ENCODE peak calls at places on chromosome 22, in six cellular contexts. One of them, this sample, is unnamed.

GRCh38 chr22:46165975-46166374 is 15.6 kb downstream of the PPARA start:
- DNase-seq in upper lobe of right lung: no peak
- DNase-seq in A549: no peak
- DNase-seq in MM.1S: no peak
- DNase-seq in coronary artery: no peak
- DNase-seq in AG04450: no peak
- DNase-seq in this sample: no peak

GRCh38 chr22:39926175-39927152 is 25.6 kb downstream of the GRAP2 start:
- DNase-seq in upper lobe of right lung: no peak
- DNase-seq in A549: no peak
- DNase-seq in MM.1S: no peak
- DNase-seq in coronary artery: no peak
- DNase-seq in AG04450: no peak
- DNase-seq in this sample: peak

GRCh38 chr22:28903080-28903479 is 19.7 kb downstream of the ZNRF3 start:
- DNase-seq in upper lobe of right lung: no peak
- DNase-seq in A549: no peak
- DNase-seq in MM.1S: no peak
- DNase-seq in coronary artery: no peak
- DNase-seq in AG04450: no peak
- DNase-seq in this sample: no peak

GRCh38 chr22:40256501-40256900 is 78.8 kb downstream of the TNRC6B start:
- DNase-seq in upper lobe of right lung: no peak
- DNase-seq in A549: no peak
- DNase-seq in MM.1S: no peak
- DNase-seq in coronary artery: no peak
- DNase-seq in AG04450: no peak
- DNase-seq in this sample: no peak

GRCh38 chr22:27620367-27621154 is 181.0 kb downstream of the MN1 start:
- DNase-seq in upper lobe of right lung: no peak
- DNase-seq in A549: no peak
- DNase-seq in MM.1S: no peak
- DNase-seq in coronary artery: no peak
- DNase-seq in AG04450: no peak
- DNase-seq in this sample: no peak

GRCh38 chr22:31561238-31561887 is 65.0 kb downstream of the SFI1 start:
- DNase-seq in upper lobe of right lung: peak
- DNase-seq in A549: peak
- DNase-seq in MM.1S: peak
- DNase-seq in coronary artery: peak
- DNase-seq in AG04450: peak
- DNase-seq in this sample: peak

GRCh38 chr22:24474649-24475048 is 20.5 kb upstream of the UPB1 start:
- DNase-seq in upper lobe of right lung: no peak
- DNase-seq in A549: no peak
- DNase-seq in MM.1S: no peak
- DNase-seq in coronary artery: no peak
- DNase-seq in AG04450: no peak
- DNase-seq in this sample: no peak

GRCh38 chr22:20420157-20420842 is 17.3 kb downstream of the SCARF2 start:
- DNase-seq in upper lobe of right lung: peak
- DNase-seq in A549: no peak
- DNase-seq in MM.1S: no peak
- DNase-seq in coronary artery: peak
- DNase-seq in AG04450: no peak
- DNase-seq in this sample: no peak

GRCh38 chr22:46201059-46201757 is 48.9 kb downstream of the CDPF1 start:
- DNase-seq in upper lobe of right lung: no peak
- DNase-seq in A549: no peak
- DNase-seq in MM.1S: no peak
- DNase-seq in coronary artery: no peak
- DNase-seq in AG04450: no peak
- DNase-seq in this sample: no peak

GRCh38 chr22:45597460-45598192 is 74.0 kb upstream of the ATXN10 start:
- DNase-seq in upper lobe of right lung: no peak
- DNase-seq in A549: no peak
- DNase-seq in MM.1S: no peak
- DNase-seq in coronary artery: no peak
- DNase-seq in AG04450: no peak
- DNase-seq in this sample: no peak

GRCh38 chr22:31098633-31099110 is 8.7 kb downstream of the SELENOM start:
- DNase-seq in upper lobe of right lung: no peak
- DNase-seq in A549: no peak
- DNase-seq in MM.1S: no peak
- DNase-seq in coronary artery: peak
- DNase-seq in AG04450: no peak
- DNase-seq in this sample: no peak

GRCh38 chr22:23364389-23364788 is 184.1 kb downstream of the BCR start:
- DNase-seq in upper lobe of right lung: no peak
- DNase-seq in A549: no peak
- DNase-seq in MM.1S: no peak
- DNase-seq in coronary artery: no peak
- DNase-seq in AG04450: no peak
- DNase-seq in this sample: no peak

GRCh38 chr22:30266445-30267381 is at the start of gene OSM:
- DNase-seq in upper lobe of right lung: peak
- DNase-seq in A549: no peak
- DNase-seq in MM.1S: no peak
- DNase-seq in coronary artery: no peak
- DNase-seq in AG04450: no peak
- DNase-seq in this sample: peak

GRCh38 chr22:31631381-31631780 is 30.6 kb downstream of the PISD start:
- DNase-seq in upper lobe of right lung: no peak
- DNase-seq in A549: no peak
- DNase-seq in MM.1S: no peak
- DNase-seq in coronary artery: no peak
- DNase-seq in AG04450: no peak
- DNase-seq in this sample: no peak

GRCh38 chr22:25736378-25737011 is 5.5 kb upstream of the MYO18B start:
- DNase-seq in upper lobe of right lung: no peak
- DNase-seq in A549: no peak
- DNase-seq in MM.1S: no peak
- DNase-seq in coronary artery: no peak
- DNase-seq in AG04450: no peak
- DNase-seq in this sample: peak

GRCh38 chr22:23222033-23222840 is 41.9 kb downstream of the BCR start:
- DNase-seq in upper lobe of right lung: no peak
- DNase-seq in A549: no peak
- DNase-seq in MM.1S: no peak
- DNase-seq in coronary artery: no peak
- DNase-seq in AG04450: no peak
- DNase-seq in this sample: peak

GRCh38 chr22:36328635-36329216 is 59.0 kb downstream of the MYH9 start:
- DNase-seq in upper lobe of right lung: no peak
- DNase-seq in A549: peak
- DNase-seq in MM.1S: no peak
- DNase-seq in coronary artery: no peak
- DNase-seq in AG04450: peak
- DNase-seq in this sample: no peak

GRCh38 chr22:29706493-29706892 is 13.3 kb upstream of the CABP7 start:
- DNase-seq in upper lobe of right lung: no peak
- DNase-seq in A549: no peak
- DNase-seq in MM.1S: no peak
- DNase-seq in coronary artery: no peak
- DNase-seq in AG04450: no peak
- DNase-seq in this sample: no peak

GRCh38 chr22:31212783-31213626 is 907 bp downstream of the LIMK2 start:
- DNase-seq in upper lobe of right lung: no peak
- DNase-seq in A549: no peak
- DNase-seq in MM.1S: no peak
- DNase-seq in coronary artery: no peak
- DNase-seq in AG04450: no peak
- DNase-seq in this sample: no peak

GRCh38 chr22:46104881-46105493 is 45.3 kb upstream of the PPARA start:
- DNase-seq in upper lobe of right lung: no peak
- DNase-seq in A549: no peak
- DNase-seq in MM.1S: no peak
- DNase-seq in coronary artery: no peak
- DNase-seq in AG04450: no peak
- DNase-seq in this sample: no peak

GRCh38 chr22:25849514-25849913 is 107.5 kb downstream of the MYO18B start:
- DNase-seq in upper lobe of right lung: no peak
- DNase-seq in A549: no peak
- DNase-seq in MM.1S: no peak
- DNase-seq in coronary artery: peak
- DNase-seq in AG04450: no peak
- DNase-seq in this sample: no peak

GRCh38 chr22:49966716-49967332 is 6.3 kb downstream of the PIM3 start:
- DNase-seq in upper lobe of right lung: peak
- DNase-seq in A549: no peak
- DNase-seq in MM.1S: no peak
- DNase-seq in coronary artery: peak
- DNase-seq in AG04450: no peak
- DNase-seq in this sample: no peak

GRCh38 chr22:49968831-49969661 is 8.5 kb downstream of the PIM3 start:
- DNase-seq in upper lobe of right lung: peak
- DNase-seq in A549: no peak
- DNase-seq in MM.1S: peak
- DNase-seq in coronary artery: peak
- DNase-seq in AG04450: no peak
- DNase-seq in this sample: no peak

GRCh38 chr22:49968313-49968830 is 7.8 kb downstream of the PIM3 start:
- DNase-seq in upper lobe of right lung: peak
- DNase-seq in A549: no peak
- DNase-seq in MM.1S: peak
- DNase-seq in coronary artery: peak
- DNase-seq in AG04450: no peak
- DNase-seq in this sample: no peak

GRCh38 chr22:49966041-49966715 is 5.6 kb downstream of the PIM3 start:
- DNase-seq in upper lobe of right lung: peak
- DNase-seq in A549: no peak
- DNase-seq in MM.1S: peak
- DNase-seq in coronary artery: peak
- DNase-seq in AG04450: no peak
- DNase-seq in this sample: no peak

GRCh38 chr22:49967333-49968241 is 7.0 kb downstream of the PIM3 start:
- DNase-seq in upper lobe of right lung: peak
- DNase-seq in A549: no peak
- DNase-seq in MM.1S: peak
- DNase-seq in coronary artery: peak
- DNase-seq in AG04450: no peak
- DNase-seq in this sample: no peak
- H3K4me3 ChIP-seq in upper lobe of right lung: peak
- H3K4me3 ChIP-seq in A549: no peak
- H3K4me3 ChIP-seq in MM.1S: no peak
- H3K4me3 ChIP-seq in coronary artery: peak
- H3K4me3 ChIP-seq in AG04450: no peak
- H3K4me3 ChIP-seq in this sample: no peak

DNA sequence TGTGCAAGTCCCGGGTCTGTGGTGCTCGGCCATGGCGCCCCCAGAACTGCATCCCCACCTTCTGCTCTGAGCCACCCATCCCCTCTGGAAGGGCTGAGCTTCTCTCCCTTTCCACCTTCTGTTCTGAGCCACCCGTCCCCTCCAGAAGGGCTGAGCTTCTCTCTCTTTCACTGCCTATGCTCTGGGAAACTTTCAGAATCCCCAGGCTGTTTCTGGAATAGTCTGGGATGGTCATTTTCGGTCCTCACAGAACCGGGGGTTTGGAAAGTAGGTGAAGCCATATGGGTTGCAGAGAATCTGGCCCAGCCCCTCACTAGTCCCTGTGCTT is 3.4 kb upstream of the BID start:
- DNase-seq in upper lobe of right lung: no peak
- DNase-seq in A549: no peak
- DNase-seq in MM.1S: no peak
- DNase-seq in coronary artery: no peak
- DNase-seq in AG04450: no peak
- DNase-seq in this sample: no peak
- H3K4me3 ChIP-seq in upper lobe of right lung: peak
- H3K4me3 ChIP-seq in A549: no peak
- H3K4me3 ChIP-seq in MM.1S: peak
- H3K4me3 ChIP-seq in coronary artery: peak
- H3K4me3 ChIP-seq in AG04450: no peak
- H3K4me3 ChIP-seq in this sample: peak

DNA sequence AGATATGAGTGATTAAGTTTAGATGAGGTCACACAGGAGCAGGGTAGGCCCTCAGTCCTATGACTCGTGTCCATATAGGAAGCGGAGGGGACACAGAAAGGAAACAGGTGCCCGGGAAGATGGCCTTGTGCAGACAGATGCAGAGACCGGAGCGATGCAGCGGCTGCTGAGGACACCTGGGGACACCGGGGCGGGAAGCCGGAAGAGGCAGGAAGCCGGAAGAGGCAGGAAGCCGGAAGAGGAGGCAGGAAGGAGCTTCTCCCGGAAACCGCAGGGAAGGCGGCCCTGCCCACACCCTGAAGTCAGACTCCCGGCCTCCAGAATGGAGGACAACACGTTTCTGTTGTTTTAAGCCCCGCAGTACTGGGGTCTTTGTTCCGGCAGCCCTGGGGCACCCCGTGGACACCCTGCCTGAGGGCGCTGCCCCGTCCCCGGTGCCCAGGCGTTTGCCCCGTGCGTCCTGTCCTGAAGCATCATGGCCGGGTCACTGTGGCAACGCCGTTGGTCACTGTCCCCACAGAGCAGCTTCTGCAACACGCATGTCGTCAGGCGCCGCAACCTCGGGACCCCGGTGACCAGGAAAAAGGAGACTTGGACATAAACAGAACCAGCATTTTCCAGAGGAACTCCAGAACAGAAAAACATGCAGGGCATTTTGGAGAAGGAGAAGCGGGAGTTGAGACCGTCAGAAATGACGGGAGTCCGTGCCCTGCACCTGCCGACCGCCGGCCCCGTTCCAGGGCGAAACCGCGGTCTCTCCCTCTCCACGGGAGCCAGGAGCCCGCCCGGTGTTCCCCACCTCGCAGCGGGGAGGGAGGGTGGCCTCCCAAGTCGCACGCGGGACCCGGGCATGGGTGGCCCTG is 103.4 kb downstream of the BRD1 start:
- DNase-seq in upper lobe of right lung: peak
- DNase-seq in A549: no peak
- DNase-seq in MM.1S: no peak
- DNase-seq in coronary artery: no peak
- DNase-seq in AG04450: no peak
- DNase-seq in this sample: peak
- H3K4me3 ChIP-seq in upper lobe of right lung: peak
- H3K4me3 ChIP-seq in A549: peak
- H3K4me3 ChIP-seq in MM.1S: peak
- H3K4me3 ChIP-seq in coronary artery: peak
- H3K4me3 ChIP-seq in AG04450: no peak
- H3K4me3 ChIP-seq in this sample: peak

DNA sequence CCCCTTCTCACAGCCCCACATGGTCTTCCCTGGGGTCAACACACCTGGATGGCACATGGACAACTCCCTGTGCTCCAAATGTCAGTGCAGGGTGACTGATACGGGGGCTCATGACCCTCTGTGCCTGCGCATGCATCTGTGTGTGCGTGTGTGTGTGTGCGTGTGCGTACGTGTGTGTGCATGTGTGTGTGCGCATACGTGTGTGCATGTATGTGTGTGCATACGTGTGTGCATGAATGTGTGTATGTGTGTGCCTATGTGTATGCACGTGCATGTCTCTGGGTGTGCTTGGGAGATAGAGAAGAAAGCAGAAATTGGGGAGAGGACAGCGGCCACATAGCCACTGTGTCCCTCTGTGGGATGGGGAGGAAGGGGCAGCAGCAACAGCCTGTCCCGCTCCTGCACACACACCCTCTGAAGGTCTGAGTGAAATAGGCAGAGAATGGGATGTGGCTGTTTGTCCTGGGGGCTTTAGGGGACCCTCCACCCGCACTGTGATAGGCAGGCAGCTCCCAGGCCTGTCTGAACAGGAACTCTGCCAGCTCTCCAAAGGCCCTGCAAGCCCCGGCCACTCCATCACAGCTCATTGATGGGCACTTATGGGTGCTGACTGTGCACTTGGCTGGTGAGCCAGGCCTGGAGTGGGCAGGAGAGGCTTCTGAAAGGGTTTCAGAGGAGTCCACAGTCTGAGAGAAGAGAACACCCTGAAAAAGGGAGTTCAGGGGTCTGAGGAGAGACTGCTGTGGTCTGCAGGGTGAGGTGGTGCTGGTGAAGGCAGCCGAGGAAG is 28.7 kb upstream of the PICK1 start:
- DNase-seq in upper lobe of right lung: no peak
- DNase-seq in A549: no peak
- DNase-seq in MM.1S: no peak
- DNase-seq in coronary artery: no peak
- DNase-seq in AG04450: no peak
- DNase-seq in this sample: no peak
- H3K4me3 ChIP-seq in upper lobe of right lung: no peak
- H3K4me3 ChIP-seq in A549: no peak
- H3K4me3 ChIP-seq in MM.1S: no peak
- H3K4me3 ChIP-seq in coronary artery: no peak
- H3K4me3 ChIP-seq in AG04450: no peak
- H3K4me3 ChIP-seq in this sample: no peak